ENCODE peak calls at places on chromosomes 11 and 22, in four cellular contexts. O is HuH-7.5, E is A172, D is left colon. M is an unnamed sample.

GRCh38 chr22:48705159-48705916 is 1122.3 kb downstream of the BRD1 start:
- DNase-seq in O (no peak), E (no peak), D (no peak), M (no peak)

GRCh38 chr22:36536717-36537116 is 7.8 kb upstream of the EIF3D start:
- DNase-seq in O (no peak), E (no peak), D (no peak), M (no peak)

GRCh38 chr22:37749831-37750595 is 53.2 kb downstream of the TRIOBP start:
- DNase-seq in O (no peak), E (no peak), D (no peak), M (no peak)

GRCh38 chr11:134052395-134052987 is 16.4 kb upstream of the JAM3 start:
- DNase-seq in O (no peak), E (no peak), D (no peak), M (no peak)

GRCh38 chr11:85771568-85771967 is 39.4 kb downstream of the SYTL2 start:
- DNase-seq in O (no peak), E (no peak), D (no peak), M (no peak)

GRCh38 chr11:22884268-22884667 is 24.0 kb upstream of the CCDC179 start:
- DNase-seq in O (no peak), E (no peak), D (no peak), M (no peak)

GRCh38 chr11:87179621-87180020 is 141.9 kb downstream of the TMEM135 start:
- DNase-seq in O (no peak), E (no peak), D (no peak), M (no peak)

GRCh38 chr11:30487200-30487898 is 98.8 kb downstream of the MPPED2 start:
- DNase-seq in O (no peak), E (no peak), D (peak), M (no peak)

GRCh38 chr11:128687321-128687720 is 6.6 kb upstream of the FLI1 start:
- DNase-seq in O (no peak), E (no peak), D (peak), M (no peak)

GRCh38 chr11:32154275-32154674 is 63.4 kb downstream of the RCN1 start:
- DNase-seq in O (no peak), E (peak), D (no peak), M (peak)

GRCh38 chr11:101974771-101975170 is 58.4 kb upstream of the ANGPTL5 start:
- DNase-seq in O (no peak), E (no peak), D (no peak), M (no peak)

GRCh38 chr11:19821412-19821875 is 108.8 kb downstream of the NAV2 start:
- DNase-seq in O (peak), E (no peak), D (no peak), M (no peak)

GRCh38 chr22:21054046-21054713 is 8.4 kb downstream of the LRRC74B start:
- DNase-seq in O (no peak), E (no peak), D (no peak), M (no peak)

GRCh38 chr11:2580444-2581050 is 119.2 kb downstream of the KCNQ1OT1 start:
- DNase-seq in O (no peak), E (no peak), D (peak), M (no peak)

GRCh38 chr11:34151916-34152845 is 46.8 kb downstream of the NAT10 start:
- DNase-seq in O (no peak), E (no peak), D (no peak), M (no peak)